ENCODE peak calls at places on chromosome 18, in nine cellular contexts. E, C, Z, D, U, R, M, I and J are unnamed samples.

GRCh38 chr18:43590182-43590903 is 313.1 kb upstream of the SYT4 start:
- DNase-seq in E (no peak), C (no peak), Z (peak), D (peak), U (no peak), R (no peak), M (no peak), I (no peak), J (peak)

GRCh38 chr18:3985030-3985429 is 470.1 kb downstream of the DLGAP1 start:
- DNase-seq in E (no peak), C (no peak), Z (no peak), D (no peak), U (no peak), R (no peak), M (no peak), I (no peak), J (no peak)

GRCh38 chr18:26103579-26103978 is 13.2 kb upstream of the SS18 start:
- DNase-seq in E (no peak), C (no peak), Z (no peak), D (peak), U (peak), R (peak), M (no peak), I (no peak), J (no peak)

GRCh38 chr18:61079714-61080113 is 253.5 kb upstream of the CDH20 start:
- DNase-seq in E (peak), C (no peak), Z (no peak), D (no peak), U (no peak), R (no peak), M (no peak), I (no peak), J (no peak)

GRCh38 chr18:79543861-79544385 is 135.7 kb upstream of the CTDP1 start:
- DNase-seq in E (no peak), C (no peak), Z (peak), D (no peak), U (no peak), R (no peak), M (peak), I (no peak), J (no peak)

GRCh38 chr18:27645929-27646328 is 460.8 kb upstream of the CHST9 start:
- DNase-seq in E (no peak), C (no peak), Z (no peak), D (no peak), U (no peak), R (no peak), M (no peak), I (no peak), J (no peak)

GRCh38 chr18:79855147-79855910 is 57.6 kb downstream of the KCNG2 start:
- DNase-seq in E (no peak), C (no peak), Z (peak), D (no peak), U (no peak), R (no peak), M (no peak), I (no peak), J (no peak)

GRCh38 chr18:63470751-63471150 is 6.0 kb upstream of the SERPINB5 start:
- DNase-seq in E (no peak), C (no peak), Z (no peak), D (peak), U (no peak), R (no peak), M (no peak), I (no peak), J (no peak)

GRCh38 chr18:45521151-45521550 is 94.1 kb upstream of the SLC14A2 start:
- DNase-seq in E (no peak), C (peak), Z (no peak), D (peak), U (no peak), R (no peak), M (no peak), I (no peak), J (no peak)

GRCh38 chr18:76491801-76492668 is 3.0 kb downstream of the ZNF516 start:
- DNase-seq in E (no peak), C (no peak), Z (peak), D (peak), U (peak), R (peak), M (peak), I (peak), J (no peak)

GRCh38 chr18:50161806-50162205 is 33.1 kb downstream of the MYO5B start:
- DNase-seq in E (no peak), C (no peak), Z (no peak), D (peak), U (no peak), R (no peak), M (peak), I (peak), J (no peak)

GRCh38 chr18:25005602-25006375 is 346.2 kb downstream of the ZNF521 start:
- DNase-seq in E (no peak), C (no peak), Z (no peak), D (no peak), U (no peak), R (no peak), M (no peak), I (no peak), J (no peak)

GRCh38 chr18:76464281-76465259 is 30.5 kb downstream of the ZNF516 start:
- DNase-seq in E (no peak), C (no peak), Z (no peak), D (no peak), U (no peak), R (no peak), M (no peak), I (no peak), J (no peak)

GRCh38 chr18:33440011-33440383 is 524 bp downstream of the CCDC178 start:
- DNase-seq in E (no peak), C (no peak), Z (peak), D (no peak), U (no peak), R (peak), M (no peak), I (no peak), J (peak)